ENCODE peak calls at places on chromosomes 12 and 14, in five cellular contexts. One of them, this sample, is unnamed. For H3K27me3 and H3K4me1, the result is how much of the 10 kb centered on the place peaks cover.

GRCh38 chr12:111024205-111024794 is 103.9 kb upstream of the MYL2 start:
- DNase-seq in Peyer's patch: peak
- DNase-seq in lung: peak
- DNase-seq in right lobe of liver: peak
- DNase-seq in upper lobe of left lung: no peak
- DNase-seq in this sample: peak

GRCh38 chr14:56490379-56490778 is 89.2 kb upstream of the TMEM260 start:
- DNase-seq in lung: no peak
- DNase-seq in right lobe of liver: no peak
- DNase-seq in Peyer's patch: no peak
- DNase-seq in upper lobe of left lung: no peak
- DNase-seq in this sample: no peak

GRCh38 chr12:54549774-54550451 is 512 bp downstream of the PDE1B start:
- DNase-seq in right lobe of liver: no peak
- DNase-seq in upper lobe of left lung: peak
- DNase-seq in lung: no peak
- DNase-seq in Peyer's patch: no peak
- DNase-seq in this sample: no peak

GRCh38 chr12:13102481-13103195 is 829 bp downstream of the GSG1 start:
- DNase-seq in Peyer's patch: no peak
- DNase-seq in upper lobe of left lung: no peak
- DNase-seq in right lobe of liver: no peak
- DNase-seq in lung: no peak
- DNase-seq in this sample: no peak

GRCh38 chr14:90275820-90276219 is 19.5 kb downstream of the PSMC1 start:
- DNase-seq in lung: no peak
- DNase-seq in right lobe of liver: no peak
- DNase-seq in Peyer's patch: no peak
- DNase-seq in upper lobe of left lung: no peak
- DNase-seq in this sample: no peak

GRCh38 chr14:20836668-20837338 is 34.2 kb upstream of the RNASE1 start:
- DNase-seq in right lobe of liver: no peak
- DNase-seq in lung: no peak
- DNase-seq in Peyer's patch: no peak
- DNase-seq in upper lobe of left lung: no peak
- DNase-seq in this sample: no peak

GRCh38 chr12:97005174-97005573 is 98.1 kb downstream of the NEDD1 start:
- DNase-seq in upper lobe of left lung: no peak
- DNase-seq in right lobe of liver: no peak
- DNase-seq in Peyer's patch: no peak
- DNase-seq in lung: no peak
- DNase-seq in this sample: no peak

GRCh38 chr12:92034083-92034482 is 111.6 kb downstream of the BTG1 start:
- DNase-seq in Peyer's patch: no peak
- DNase-seq in upper lobe of left lung: no peak
- DNase-seq in right lobe of liver: no peak
- DNase-seq in lung: no peak
- DNase-seq in this sample: no peak

GRCh38 chr14:59484611-59485174 is 376 bp downstream of the JKAMP start:
- DNase-seq in upper lobe of left lung: no peak
- DNase-seq in right lobe of liver: no peak
- DNase-seq in lung: no peak
- DNase-seq in Peyer's patch: no peak
- DNase-seq in this sample: no peak

DNA sequence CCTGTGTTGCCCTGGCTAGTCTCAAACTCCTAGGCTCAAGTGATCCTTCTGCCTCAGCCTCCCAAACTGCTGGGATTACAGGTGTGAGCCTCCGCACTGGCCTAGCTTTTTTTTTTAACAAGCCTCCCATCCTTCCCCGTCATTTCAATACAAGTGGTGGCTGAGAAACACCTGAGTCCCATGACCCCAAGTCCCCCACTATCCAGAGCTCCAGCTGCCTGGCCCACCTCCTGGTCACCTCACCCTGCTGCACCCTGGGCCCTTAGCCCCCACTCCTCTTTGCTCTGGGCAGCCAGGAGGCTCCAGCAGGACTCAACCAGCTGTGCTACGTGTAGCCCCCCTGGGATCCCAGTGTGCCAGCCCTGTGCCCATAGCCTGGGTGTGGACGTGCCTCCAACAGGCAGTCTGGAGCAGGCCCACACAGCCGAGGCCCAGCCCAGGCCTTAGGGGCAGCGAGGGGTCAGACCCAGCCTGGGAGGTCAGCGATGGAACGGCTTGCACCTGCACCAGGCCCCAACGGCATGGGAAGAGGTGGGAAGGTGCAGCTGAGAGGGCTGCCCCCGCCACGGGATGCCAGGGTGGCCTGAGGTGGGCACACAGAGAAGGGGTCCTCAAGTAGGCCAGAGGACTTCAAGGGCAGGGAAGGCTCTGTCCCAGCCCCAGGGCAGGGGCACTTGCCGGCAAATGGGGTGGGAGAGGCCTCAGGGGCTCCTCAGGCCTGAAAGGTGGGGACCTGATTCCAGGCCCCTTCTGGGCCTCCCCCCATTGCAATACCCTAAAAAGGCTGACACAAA is 6.5 kb downstream of the AHNAK2 start:
- DNase-seq in right lobe of liver: no peak
- DNase-seq in Peyer's patch: no peak
- DNase-seq in upper lobe of left lung: peak
- DNase-seq in lung: no peak
- DNase-seq in this sample: no peak
- H3K27ac ChIP-seq in right lobe of liver: no peak
- H3K27ac ChIP-seq in Peyer's patch: peak
- H3K27ac ChIP-seq in upper lobe of left lung: peak
- H3K27ac ChIP-seq in lung: peak
- H3K27ac ChIP-seq in this sample: no peak

GRCh38 chr14:35532783-35533356 is 1.1 kb upstream of the INSM2 start:
- DNase-seq in upper lobe of left lung: no peak
- DNase-seq in right lobe of liver: no peak
- DNase-seq in Peyer's patch: no peak
- DNase-seq in lung: no peak
- DNase-seq in this sample: no peak

GRCh38 chr14:35534130-35534883 is at the start of gene INSM2:
- DNase-seq in upper lobe of left lung: peak
- DNase-seq in Peyer's patch: no peak
- DNase-seq in lung: no peak
- DNase-seq in right lobe of liver: peak
- DNase-seq in this sample: no peak

GRCh38 chr14:35533357-35534129 is 421 bp upstream of the INSM2 start:
- DNase-seq in right lobe of liver: peak
- DNase-seq in Peyer's patch: peak
- DNase-seq in lung: peak
- DNase-seq in upper lobe of left lung: peak
- DNase-seq in this sample: peak

GRCh38 chr14:35534884-35535793 is 1.2 kb downstream of the INSM2 start:
- DNase-seq in lung: peak
- DNase-seq in Peyer's patch: peak
- DNase-seq in upper lobe of left lung: peak
- DNase-seq in right lobe of liver: peak
- DNase-seq in this sample: peak

GRCh38 chr14:35531960-35532747 is 1.8 kb upstream of the INSM2 start:
- DNase-seq in Peyer's patch: no peak
- DNase-seq in lung: no peak
- DNase-seq in right lobe of liver: no peak
- DNase-seq in upper lobe of left lung: no peak
- DNase-seq in this sample: no peak
- H3K27me3 ChIP-seq in Peyer's patch: under half
- H3K27me3 ChIP-seq in lung: under half
- H3K27me3 ChIP-seq in right lobe of liver: under half
- H3K27me3 ChIP-seq in upper lobe of left lung: under half
- H3K27me3 ChIP-seq in this sample: under half

GRCh38 chr14:68808696-68809095 is 15.8 kb upstream of the ZFP36L1 start:
- DNase-seq in lung: no peak
- DNase-seq in right lobe of liver: no peak
- DNase-seq in upper lobe of left lung: no peak
- DNase-seq in Peyer's patch: no peak
- DNase-seq in this sample: no peak

GRCh38 chr14:68810173-68811153 is 17.6 kb upstream of the ZFP36L1 start:
- DNase-seq in right lobe of liver: no peak
- DNase-seq in Peyer's patch: no peak
- DNase-seq in upper lobe of left lung: no peak
- DNase-seq in lung: peak
- DNase-seq in this sample: no peak

GRCh38 chr14:68811161-68811560 is 18.3 kb upstream of the ZFP36L1 start:
- DNase-seq in lung: no peak
- DNase-seq in upper lobe of left lung: no peak
- DNase-seq in right lobe of liver: no peak
- DNase-seq in Peyer's patch: no peak
- DNase-seq in this sample: no peak

GRCh38 chr14:68807987-68808386 is 15.1 kb upstream of the ZFP36L1 start:
- DNase-seq in right lobe of liver: no peak
- DNase-seq in lung: no peak
- DNase-seq in upper lobe of left lung: no peak
- DNase-seq in Peyer's patch: peak
- DNase-seq in this sample: no peak

DNA sequence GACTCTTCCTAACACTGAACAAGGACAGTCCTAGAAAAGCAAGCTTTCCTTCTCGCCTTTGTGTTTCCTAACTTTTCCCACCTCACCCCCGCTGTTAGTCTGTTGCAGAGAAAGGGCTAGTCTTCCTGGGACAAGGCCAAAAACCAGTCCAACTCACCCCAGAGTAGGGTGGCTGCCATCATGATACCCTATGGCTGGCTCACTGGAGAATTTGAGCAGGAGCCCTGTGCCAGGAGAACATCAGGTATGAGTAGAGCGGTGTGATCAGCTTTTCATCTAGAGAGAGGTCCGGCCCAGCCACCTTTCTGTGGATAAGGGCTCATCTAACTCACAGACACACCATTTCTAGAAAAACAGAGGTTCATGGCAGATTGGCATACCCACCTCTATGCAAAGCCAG is 16.7 kb upstream of the ZFP36L1 start:
- DNase-seq in right lobe of liver: no peak
- DNase-seq in lung: no peak
- DNase-seq in upper lobe of left lung: no peak
- DNase-seq in Peyer's patch: no peak
- DNase-seq in this sample: no peak
- H3K4me1 ChIP-seq in right lobe of liver: under half
- H3K4me1 ChIP-seq in lung: under half
- H3K4me1 ChIP-seq in upper lobe of left lung: under half
- H3K4me1 ChIP-seq in Peyer's patch: under half
- H3K4me1 ChIP-seq in this sample: under half

GRCh38 chr14:92950773-92951172 is 27.8 kb downstream of the CHGA start:
- DNase-seq in Peyer's patch: no peak
- DNase-seq in lung: no peak
- DNase-seq in upper lobe of left lung: no peak
- DNase-seq in right lobe of liver: no peak
- DNase-seq in this sample: no peak

GRCh38 chr14:92949496-92950192 is 26.7 kb downstream of the CHGA start:
- DNase-seq in right lobe of liver: no peak
- DNase-seq in upper lobe of left lung: peak
- DNase-seq in Peyer's patch: no peak
- DNase-seq in lung: no peak
- DNase-seq in this sample: no peak

GRCh38 chr14:92950193-92950540 is 27.2 kb downstream of the CHGA start:
- DNase-seq in Peyer's patch: no peak
- DNase-seq in lung: no peak
- DNase-seq in upper lobe of left lung: peak
- DNase-seq in right lobe of liver: no peak
- DNase-seq in this sample: no peak

GRCh38 chr14:92946847-92947545 is 24.0 kb downstream of the CHGA start:
- DNase-seq in Peyer's patch: no peak
- DNase-seq in upper lobe of left lung: no peak
- DNase-seq in right lobe of liver: no peak
- DNase-seq in lung: no peak
- DNase-seq in this sample: no peak

DNA sequence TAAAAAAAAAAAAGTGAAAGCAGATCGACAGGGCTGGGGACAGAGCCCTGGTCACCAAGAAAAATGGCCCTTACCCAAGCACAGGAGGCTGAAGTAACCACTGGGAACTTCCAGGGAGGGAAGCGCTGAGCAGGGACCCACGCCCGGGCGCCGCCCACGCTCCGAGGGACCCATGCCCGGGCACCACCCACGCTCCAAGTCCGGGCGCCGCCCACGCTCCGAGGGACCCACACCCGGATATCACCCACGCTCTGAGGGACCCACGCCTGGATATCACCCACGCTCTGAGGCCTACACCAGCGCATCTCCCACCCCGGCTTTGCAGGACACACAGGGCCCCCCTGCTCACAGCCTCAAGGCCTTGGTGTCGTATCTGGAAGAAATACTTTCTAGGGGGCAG is 25.7 kb downstream of the CHGA start:
- DNase-seq in upper lobe of left lung: peak
- DNase-seq in right lobe of liver: no peak
- DNase-seq in lung: no peak
- DNase-seq in Peyer's patch: no peak
- DNase-seq in this sample: no peak
- H3K27ac ChIP-seq in upper lobe of left lung: no peak
- H3K27ac ChIP-seq in right lobe of liver: no peak
- H3K27ac ChIP-seq in lung: no peak
- H3K27ac ChIP-seq in Peyer's patch: no peak
- H3K27ac ChIP-seq in this sample: no peak

DNA sequence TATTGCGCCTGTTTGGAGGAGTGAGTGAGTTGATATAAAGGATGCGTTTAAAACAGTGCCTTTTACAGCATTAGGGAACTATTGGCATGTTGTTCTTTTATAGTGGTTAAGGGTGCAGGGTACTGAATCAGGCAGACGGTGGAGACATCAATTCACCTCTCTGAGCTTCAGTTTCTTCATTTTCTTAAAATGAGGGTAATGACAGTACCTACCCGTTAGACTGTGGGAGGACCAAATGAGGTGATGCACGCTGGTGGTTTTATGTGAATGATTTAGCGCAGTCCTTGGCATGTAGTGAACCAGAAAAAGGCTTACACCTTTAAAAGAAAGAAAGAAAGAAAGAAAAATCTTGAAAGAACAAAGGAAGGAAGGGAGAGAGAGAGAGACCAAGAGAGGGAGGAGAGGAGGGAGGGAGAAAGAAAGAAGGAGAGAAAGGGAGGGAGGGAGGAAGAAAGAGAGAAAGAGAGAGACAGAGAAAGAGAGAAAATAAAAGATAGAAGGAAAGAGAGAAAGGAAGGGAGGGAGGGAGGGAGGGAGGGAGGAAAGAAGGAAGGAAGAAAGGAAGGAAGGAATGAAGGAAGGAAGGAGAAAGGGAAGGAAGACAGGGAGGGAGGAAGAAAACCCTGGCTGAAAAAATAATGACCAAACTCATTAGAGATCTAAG is 22.2 kb upstream of the CCND2 start:
- DNase-seq in upper lobe of left lung: no peak
- DNase-seq in lung: no peak
- DNase-seq in Peyer's patch: no peak
- DNase-seq in right lobe of liver: no peak
- DNase-seq in this sample: peak
- H3K27me3 ChIP-seq in upper lobe of left lung: under half
- H3K27me3 ChIP-seq in lung: under half
- H3K27me3 ChIP-seq in Peyer's patch: under half
- H3K27me3 ChIP-seq in right lobe of liver: under half
- H3K27me3 ChIP-seq in this sample: under half

GRCh38 chr12:49807991-49808580 is 20.1 kb downstream of the NCKAP5L start:
- DNase-seq in Peyer's patch: no peak
- DNase-seq in right lobe of liver: no peak
- DNase-seq in lung: no peak
- DNase-seq in upper lobe of left lung: no peak
- DNase-seq in this sample: no peak
- H3K4me1 ChIP-seq in Peyer's patch: under half
- H3K4me1 ChIP-seq in right lobe of liver: under half
- H3K4me1 ChIP-seq in lung: under half
- H3K4me1 ChIP-seq in upper lobe of left lung: under half
- H3K4me1 ChIP-seq in this sample: under half

This sample was measured in CD8-positive, alpha-beta memory T cell.